ENCODE peak calls at places on chromosomes 1 and 21, in nine cellular contexts. E is amygdala; Q is CD4-positive, CD25-positive, alpha-beta regulatory T cell; I is stimulated activated CD8-positive, alpha-beta memory T cell treated with anti-CD3 and anti-CD28 coated beads, Interleukin-2, amount 100 ng/mL, for 48 hours; L is activated CD8-positive, alpha-beta memory T cell treated with anti-CD3 and anti-CD28 coated beads for 48 hours; K is GM10248; M is non-pigmented ciliary epithelial cell; O is endothelial cell; G is caudate nucleus. S is an unnamed sample.

GRCh38 chr1:245493029-245493428 is 338.2 kb downstream of the KIF26B start:
- DNase-seq in M (no peak), G (no peak), O (no peak), K (no peak), E (no peak), L (no peak), Q (no peak), I (no peak), S (no peak)

GRCh38 chr1:202034149-202034682 is 23.8 kb downstream of the ELF3 start:
- DNase-seq in E (no peak), I (no peak), G (no peak), O (no peak), Q (no peak), M (no peak), K (no peak), L (no peak), S (no peak)

GRCh38 chr1:199007423-199007822 is 368.6 kb downstream of the PTPRC start:
- DNase-seq in K (no peak), M (no peak), L (no peak), Q (no peak), G (no peak), I (no peak), E (no peak), O (no peak), S (no peak)

GRCh38 chr21:45510466-45510955 is 31.7 kb downstream of the SLC19A1 start:
- DNase-seq in L (no peak), O (no peak), I (no peak), E (no peak), M (no peak), K (no peak), G (no peak), Q (no peak), S (no peak)

GRCh38 chr1:23037081-23037740 is 17.9 kb downstream of the KDM1A start:
- DNase-seq in L (no peak), K (no peak), E (no peak), Q (no peak), G (no peak), I (no peak), M (no peak), O (no peak), S (no peak)

GRCh38 chr1:1063945-1064831 is 9.9 kb downstream of the RNF223 start:
- DNase-seq in O (peak; percentile 80), Q (peak; percentile 76), K (peak; percentile 90), I (peak; percentile 91), G (no peak), L (peak; percentile 93), E (peak; percentile 35), M (peak; percentile 28), S (peak; percentile 80)

GRCh38 chr1:12336436-12336835 is 106.6 kb downstream of the VPS13D start:
- DNase-seq in Q (no peak), M (peak; percentile 31), G (no peak), I (no peak), L (no peak), K (no peak), E (no peak), O (no peak), S (no peak)

GRCh38 chr1:248406721-248407692 is 4.2 kb downstream of the OR2T1 start:
- DNase-seq in I (no peak), M (no peak), L (no peak), E (no peak), Q (no peak), K (no peak), G (no peak), O (no peak), S (no peak)

GRCh38 chr1:168717906-168718891 is 10.8 kb downstream of the DPT start:
- DNase-seq in L (no peak), O (no peak), E (no peak), G (no peak), Q (no peak), M (no peak), I (no peak), K (no peak), S (no peak)

GRCh38 chr21:44455524-44456206 is 355 bp downstream of the LRRC3 start:
- DNase-seq in I (peak; percentile 11), Q (no peak), O (peak; percentile 45), L (no peak), G (no peak), M (no peak), K (peak; percentile 55), E (no peak), S (no peak)

GRCh38 chr1:166330096-166330495 is 163.3 kb upstream of the FAM78B start:
- DNase-seq in G (no peak), L (no peak), I (no peak), E (no peak), K (no peak), Q (no peak), O (no peak), M (no peak), S (no peak)

GRCh38 chr1:192788184-192788583 is 20.7 kb upstream of the RGS2 start:
- DNase-seq in I (no peak), E (peak; percentile 12), L (no peak), Q (no peak), G (no peak), M (no peak), K (no peak), O (peak; percentile 26), S (no peak)

GRCh38 chr1:225845633-225846259 is 35.8 kb downstream of the EPHX1 start:
- DNase-seq in L (no peak), M (peak; percentile 34), O (peak; percentile 77), Q (no peak), I (no peak), K (peak; percentile 48), G (no peak), E (peak; percentile 50), S (no peak)

GRCh38 chr1:243255791-243256512 is at the start of gene SDCCAG8:
- DNase-seq in G (peak; percentile 86), M (peak; percentile 100), L (peak; percentile 82), I (peak; percentile 79), E (peak; percentile 96), K (peak; percentile 91), O (peak; percentile 93), Q (peak; percentile 94), S (peak; percentile 90)

GRCh38 chr1:248924696-248925532 is 18.9 kb downstream of the PGBD2 start:
- DNase-seq in L (no peak), K (peak; percentile 42), M (peak; percentile 38), I (no peak), G (no peak), E (no peak), Q (no peak), O (no peak), S (no peak)

GRCh38 chr1:91684599-91685196 is 184.0 kb downstream of the CDC7 start:
- DNase-seq in E (no peak), K (no peak), G (no peak), L (no peak), M (no peak), O (no peak), I (no peak), Q (no peak), S (no peak)

GRCh38 chr1:153549741-153550397 is 811 bp upstream of the S100A3 start:
- DNase-seq in L (no peak), K (no peak), M (no peak), Q (no peak), E (no peak), O (no peak), G (no peak), I (no peak), S (no peak)

GRCh38 chr1:11012260-11013159 is at the start of gene TARDBP:
- DNase-seq in L (peak; percentile 75), G (peak; percentile 68), Q (peak; percentile 84), O (peak; percentile 85), M (peak; percentile 35), I (peak; percentile 83), E (peak; percentile 91), K (peak; percentile 98), S (peak; percentile 77)

GRCh38 chr1:92870591-92870990 is 38.8 kb downstream of the RPL5 start:
- DNase-seq in E (no peak), I (no peak), G (no peak), M (no peak), Q (no peak), K (no peak), L (no peak), O (no peak), S (no peak)

GRCh38 chr1:47184090-47184735 is 5.6 kb downstream of the PDZK1IP1 start:
- DNase-seq in G (no peak), L (no peak), K (no peak), M (no peak), O (no peak), I (no peak), E (no peak), Q (no peak), S (no peak)

GRCh38 chr21:43779660-43780059 is 3.6 kb upstream of the CSTB start:
- DNase-seq in K (no peak), I (no peak), M (no peak), O (no peak), G (no peak), L (no peak), E (no peak), Q (no peak), S (no peak)

GRCh38 chr1:165408518-165408917 is 36.4 kb downstream of the RXRG start:
- DNase-seq in Q (no peak), L (no peak), O (peak; percentile 43), I (no peak), E (no peak), K (no peak), G (no peak), M (no peak), S (no peak)

GRCh38 chr1:233406339-233406960 is 78.9 kb downstream of the MAP3K21 start:
- DNase-seq in M (no peak), O (no peak), G (no peak), Q (no peak), L (no peak), I (no peak), K (no peak), E (no peak), S (no peak)